ENCODE peak calls at places on chromosomes 11 and 22, in nine cellular contexts. O, K, V, F, J, I, T, H and C are unnamed samples.

GRCh38 chr11:93236741-93237675 is 39.2 kb upstream of the SLC36A4 start:
- DNase-seq in O (peak), K (peak), V (peak), F (no peak), J (peak), I (no peak), T (peak), H (peak), C (no peak)

GRCh38 chr22:32354360-32355351 is 3.0 kb upstream of the RFPL3 start:
- DNase-seq in O (no peak), K (no peak), V (peak), F (no peak), J (no peak), I (no peak), T (peak), H (no peak), C (no peak)

GRCh38 chr11:120236169-120237107 is 3.5 kb upstream of the POU2F3 start:
- DNase-seq in O (peak), K (no peak), V (peak), F (no peak), J (no peak), I (no peak), T (no peak), H (no peak), C (no peak)

GRCh38 chr11:83720675-83721074 is 434.5 kb upstream of the CCDC90B start:
- DNase-seq in O (no peak), K (no peak), V (no peak), F (no peak), J (no peak), I (no peak), T (peak), H (no peak), C (no peak)

GRCh38 chr22:32233091-32233490 is 22.1 kb downstream of the SLC5A4 start:
- DNase-seq in O (no peak), K (no peak), V (no peak), F (no peak), J (no peak), I (no peak), T (no peak), H (no peak), C (no peak)

GRCh38 chr11:35289821-35290220 is 129.5 kb downstream of the SLC1A2 start:
- DNase-seq in O (no peak), K (no peak), V (peak), F (no peak), J (no peak), I (no peak), T (no peak), H (peak), C (no peak)

GRCh38 chr11:71563401-71563800 is 2.0 kb upstream of the KRTAP5-10 start:
- DNase-seq in O (peak), K (peak), V (peak), F (no peak), J (peak), I (no peak), T (peak), H (peak), C (no peak)

GRCh38 chr11:28657378-28658030 is 549.3 kb downstream of the METTL15 start:
- DNase-seq in O (no peak), K (no peak), V (peak), F (no peak), J (no peak), I (no peak), T (no peak), H (no peak), C (no peak)

GRCh38 chr22:42364641-42365336 is 67.4 kb downstream of the NFAM1 start:
- DNase-seq in O (peak), K (no peak), V (no peak), F (no peak), J (no peak), I (no peak), T (peak), H (no peak), C (no peak)

GRCh38 chr22:25334091-25334490 is 114.7 kb downstream of the CRYBB2 start:
- DNase-seq in O (peak), K (no peak), V (peak), F (no peak), J (peak), I (peak), T (peak), H (no peak), C (no peak)

GRCh38 chr11:1388763-1389102 is 1.0 kb upstream of the BRSK2 start:
- DNase-seq in O (no peak), K (no peak), V (no peak), F (no peak), J (no peak), I (no peak), T (peak), H (no peak), C (no peak)

GRCh38 chr11:112589132-112589531 is 328.5 kb upstream of the PLET1 start:
- DNase-seq in O (no peak), K (no peak), V (no peak), F (no peak), J (no peak), I (no peak), T (peak), H (no peak), C (no peak)

GRCh38 chr11:44883277-44883676 is 67.4 kb downstream of the TP53I11 start:
- DNase-seq in O (no peak), K (no peak), V (no peak), F (no peak), J (no peak), I (no peak), T (no peak), H (no peak), C (no peak)

GRCh38 chr22:39940757-39941305 is 19.4 kb upstream of the TMA7B start:
- DNase-seq in O (no peak), K (no peak), V (no peak), F (no peak), J (no peak), I (no peak), T (peak), H (no peak), C (no peak)

GRCh38 chr22:29166180-29166579 is 39.5 kb upstream of the EMID1 start:
- DNase-seq in O (no peak), K (no peak), V (no peak), F (no peak), J (no peak), I (no peak), T (no peak), H (no peak), C (no peak)

GRCh38 chr11:11432621-11433319 is 79.7 kb upstream of the CSNK2A3 start:
- DNase-seq in O (no peak), K (no peak), V (peak), F (no peak), J (no peak), I (no peak), T (no peak), H (no peak), C (no peak)

GRCh38 chr11:1390603-1391164 is 950 bp downstream of the BRSK2 start:
- DNase-seq in O (peak), K (no peak), V (no peak), F (no peak), J (peak), I (no peak), T (peak), H (no peak), C (no peak)

GRCh38 chr11:12673601-12673923 is 659 bp upstream of the TEAD1 start:
- DNase-seq in O (no peak), K (no peak), V (no peak), F (no peak), J (no peak), I (no peak), T (no peak), H (no peak), C (no peak)

GRCh38 chr11:85810871-85811611 is at the start of gene SYTL2:
- DNase-seq in O (peak), K (peak), V (peak), F (peak), J (peak), I (peak), T (peak), H (no peak), C (peak)